ENCODE peak calls at places on chromosomes 3 and 15, in seven cellular contexts. P, I, R, Z, T, G and D are unnamed samples.

GRCh38 chr3:172259191-172259590 is 189.1 kb downstream of the GHSR start:
- DNase-seq in G (no peak), T (no peak), P (peak), Z (no peak), I (no peak), R (no peak), D (no peak)

GRCh38 chr3:3157484-3157883 is 22.0 kb downstream of the CRBN start:
- DNase-seq in R (no peak), T (no peak), Z (no peak), G (no peak), P (no peak), I (no peak), D (no peak)

GRCh38 chr3:167114619-167115018 is 265.5 kb downstream of the ZBBX start:
- DNase-seq in Z (no peak), R (no peak), I (no peak), P (no peak), T (no peak), G (no peak), D (no peak)

GRCh38 chr3:136939489-136939888 is 18.3 kb upstream of the IL20RB start:
- DNase-seq in I (no peak), R (no peak), T (no peak), Z (no peak), P (no peak), G (no peak), D (no peak)

GRCh38 chr3:46693897-46694235 is 387 bp upstream of the ALS2CL start:
- DNase-seq in I (no peak), T (peak), P (no peak), Z (peak), R (no peak), G (peak), D (no peak)

GRCh38 chr3:41362638-41363559 is 163.6 kb downstream of the CTNNB1 start:
- DNase-seq in G (no peak), I (no peak), R (no peak), Z (no peak), T (no peak), P (peak), D (no peak)

GRCh38 chr3:107251819-107252218 is 125.4 kb upstream of the CCDC54 start:
- DNase-seq in T (no peak), P (no peak), I (peak), R (no peak), Z (no peak), G (no peak), D (no peak)

GRCh38 chr3:13654330-13655073 is 105.6 kb downstream of the FBLN2 start:
- DNase-seq in Z (no peak), T (peak), R (no peak), G (peak), I (no peak), P (no peak), D (no peak)

GRCh38 chr3:52532838-52533622 is 627 bp downstream of the NT5DC2 start:
- DNase-seq in P (peak), Z (peak), I (no peak), R (no peak), G (peak), T (peak), D (peak)

GRCh38 chr3:124420392-124420791 is 309.9 kb upstream of the UMPS start:
- DNase-seq in T (no peak), G (no peak), Z (no peak), R (no peak), P (no peak), I (no peak), D (no peak)

GRCh38 chr3:10140996-10141546 is 507 bp upstream of the VHL start:
- DNase-seq in I (no peak), Z (no peak), R (no peak), G (no peak), T (no peak), P (no peak), D (no peak)

GRCh38 chr3:50340404-50341329 is at the start of gene RASSF1:
- DNase-seq in R (no peak), T (peak), Z (peak), P (peak), I (no peak), G (peak), D (no peak)

GRCh38 chr15:70358871-70359647 is 261.3 kb upstream of the TLE3 start:
- DNase-seq in P (no peak), I (no peak), T (no peak), G (no peak), R (no peak), Z (no peak), D (no peak)

GRCh38 chr3:11558918-11559815 is 84.5 kb downstream of the VGLL4 start:
- DNase-seq in I (no peak), P (no peak), T (peak), Z (no peak), G (no peak), R (no peak), D (no peak)

GRCh38 chr3:181569356-181569940 is 142.3 kb upstream of the SOX2 start:
- DNase-seq in R (no peak), G (no peak), T (no peak), P (no peak), I (no peak), Z (no peak), D (no peak)

GRCh38 chr15:79185199-79185598 is 94.6 kb upstream of the RASGRF1 start:
- DNase-seq in P (no peak), Z (no peak), R (no peak), I (no peak), T (no peak), G (peak), D (no peak)

GRCh38 chr3:18441521-18441920 is 16.4 kb upstream of the SATB1 start:
- DNase-seq in G (no peak), P (no peak), T (no peak), Z (no peak), R (no peak), I (no peak), D (no peak)

GRCh38 chr3:33194303-33194702 is 24.3 kb downstream of the SUSD5 start:
- DNase-seq in P (no peak), Z (no peak), T (no peak), I (no peak), G (no peak), R (no peak), D (peak)

GRCh38 chr3:118772036-118773030 is 262.3 kb downstream of the IGSF11 start:
- DNase-seq in I (no peak), P (no peak), T (no peak), R (no peak), G (no peak), Z (no peak), D (no peak)

GRCh38 chr15:32677238-32677750 is 35.8 kb downstream of the SCG5 start:
- DNase-seq in Z (no peak), R (no peak), G (no peak), I (no peak), P (no peak), T (no peak), D (no peak)